ENCODE peak calls at places on chromosome 22, in eight cellular contexts. O is activated T-cell treated with anti-CD3 and anti-CD28 coated beads for 1 hour, F is amniotic stem cell, D is heart left ventricle, X is stromal cell of bone marrow, C is pons, I is body of pancreas, B is CMK. T is an unnamed sample.

GRCh38 chr22:40176921-40177737 is 596 bp upstream of the TNRC6B start:
- DNase-seq in D (no peak), B (no peak), O (peak), X (no peak), F (peak), C (peak), I (peak), T (peak)

GRCh38 chr22:35450824-35451541 is 51.0 kb downstream of the MCM5 start:
- DNase-seq in C (no peak), X (no peak), O (no peak), I (no peak), F (no peak), B (no peak), D (no peak), T (no peak)

GRCh38 chr22:35892192-35892591 is 136.4 kb downstream of the RBFOX2 start:
- DNase-seq in C (no peak), X (peak), I (no peak), B (no peak), D (no peak), F (no peak), O (no peak), T (no peak)

GRCh38 chr22:50670513-50670912 is 2.1 kb upstream of the SHANK3 start:
- DNase-seq in X (no peak), D (no peak), F (no peak), O (no peak), I (no peak), B (no peak), C (no peak), T (no peak)

GRCh38 chr22:46609175-46609690 is 11.0 kb upstream of the GRAMD4 start:
- DNase-seq in D (no peak), O (no peak), I (no peak), X (no peak), C (no peak), F (no peak), B (no peak), T (peak)

GRCh38 chr22:45242778-45243191 is 2.1 kb upstream of the KIAA0930 start:
- DNase-seq in D (no peak), X (no peak), C (peak), F (no peak), O (no peak), I (peak), B (no peak), T (no peak)

GRCh38 chr22:30212363-30212995 is 34.1 kb downstream of the LIF start:
- DNase-seq in O (no peak), I (peak), B (no peak), D (no peak), F (peak), C (peak), X (peak), T (peak)

GRCh38 chr22:17980638-17981051 is 43.7 kb downstream of the MICAL3 start:
- DNase-seq in O (peak), B (peak), I (no peak), X (no peak), C (no peak), D (no peak), F (no peak), T (peak)

GRCh38 chr22:43812890-43813289 is 785 bp upstream of the EFCAB6 start:
- DNase-seq in I (no peak), C (no peak), O (no peak), D (no peak), X (no peak), F (no peak), B (no peak), T (no peak)

GRCh38 chr22:33851240-33851639 is 69.0 kb downstream of the LARGE1 start:
- DNase-seq in I (no peak), F (no peak), B (no peak), O (no peak), C (no peak), D (no peak), X (no peak), T (peak)

GRCh38 chr22:43697894-43698293 is 114.2 kb downstream of the EFCAB6 start:
- DNase-seq in O (no peak), F (no peak), D (no peak), B (no peak), X (no peak), C (no peak), I (no peak), T (no peak)

GRCh38 chr22:50526849-50527801 is 1.7 kb upstream of the SCO2 start:
- DNase-seq in X (no peak), I (no peak), B (peak), O (no peak), C (peak), D (peak), F (no peak), T (no peak)

GRCh38 chr22:44707752-44708151 is 5.7 kb downstream of the PRR5 start:
- DNase-seq in C (no peak), O (no peak), X (no peak), I (no peak), F (no peak), B (no peak), D (no peak), T (no peak)

GRCh38 chr22:40183029-40183581 is 5.4 kb downstream of the TNRC6B start:
- DNase-seq in X (peak), D (no peak), B (no peak), F (peak), C (no peak), O (no peak), I (no peak), T (peak)

GRCh38 chr22:35446365-35446764 is 46.4 kb downstream of the MCM5 start:
- DNase-seq in B (no peak), D (no peak), C (no peak), F (peak), I (no peak), X (peak), O (no peak), T (peak)

T was measured in hepatocyte.